ENCODE peak calls at places on chromosomes 1 and 21, in ten cellular contexts. O is fibroblast of lung, S is transverse colon, V is ovary, L is HCT116, K is SK-N-SH, X is endothelial cell of umbilical vein, Z is heart left ventricle, H is HepG2, W is GM06990. B is an unnamed sample. For H3K27me3 and H3K36me3, the result is how much of the 10 kb centered on the place peaks cover.

GRCh38 chr21:26881504-26882228 is 36.5 kb upstream of the ADAMTS1 start:
- DNase-seq in O (peak), S (no peak), V (no peak), L (no peak), K (peak), X (peak), Z (no peak), H (no peak), W (no peak), B (no peak)

GRCh38 chr1:29122662-29122986 is 1.1 kb downstream of the TMEM200B start:
- DNase-seq in O (peak), S (peak), V (peak), L (no peak), K (peak), X (peak), Z (peak), H (no peak), W (no peak), B (peak)

GRCh38 chr1:111290640-111291039 is at the start of gene CHIA:
- DNase-seq in O (peak), S (no peak), V (no peak), L (no peak), K (no peak), X (no peak), Z (peak), H (no peak), W (no peak), B (no peak)

GRCh38 chr21:14825405-14826032 is 239.3 kb downstream of the NRIP1 start:
- DNase-seq in O (no peak), S (no peak), V (no peak), L (no peak), K (no peak), X (no peak), Z (no peak), H (no peak), W (peak), B (no peak)

GRCh38 chr1:48236716-48237470 is 14.4 kb downstream of the SLC5A9 start:
- DNase-seq in O (peak), S (no peak), V (no peak), L (peak), K (peak), X (peak), Z (no peak), H (peak), W (no peak), B (no peak)

GRCh38 chr1:89259283-89259971 is 13.2 kb downstream of the GBP5 start:
- DNase-seq in O (no peak), S (peak), V (no peak), L (no peak), K (no peak), X (no peak), Z (no peak), H (no peak), W (no peak), B (no peak)

GRCh38 chr1:87683557-87683956 is 354.9 kb downstream of the LMO4 start:
- DNase-seq in O (no peak), S (no peak), V (no peak), L (no peak), K (no peak), X (peak), Z (no peak), H (no peak), W (no peak), B (no peak)

GRCh38 chr1:109807822-109808680 is 44.3 kb upstream of the EPS8L3 start:
- DNase-seq in O (peak), S (no peak), V (no peak), L (no peak), K (no peak), X (no peak), Z (no peak), H (no peak), W (no peak), B (no peak)

GRCh38 chr1:93670141-93670540 is 11.5 kb downstream of the BCAR3 start:
- DNase-seq in O (peak), S (no peak), V (peak), L (peak), K (no peak), X (peak), Z (peak), H (no peak), W (no peak), B (no peak)

GRCh38 chr1:6454856-6455751 is 10.9 kb downstream of the TNFRSF25 start:
- DNase-seq in O (peak), S (no peak), V (no peak), L (no peak), K (peak), X (peak), Z (no peak), H (no peak), W (no peak), B (no peak)

GRCh38 chr1:246647113-246647512 is 77.1 kb upstream of the SCCPDH start:
- DNase-seq in O (peak), S (peak), V (no peak), L (no peak), K (peak), X (no peak), Z (peak), H (no peak), W (no peak), B (no peak)

GRCh38 chr1:211336161-211336560 is 9.5 kb downstream of the TRAF5 start:
- DNase-seq in O (no peak), S (peak), V (no peak), L (no peak), K (no peak), X (no peak), Z (no peak), H (no peak), W (no peak), B (no peak)

GRCh38 chr1:8348777-8349472 is 31.0 kb downstream of the SLC45A1 start:
- DNase-seq in O (peak), S (peak), V (peak), L (peak), K (peak), X (peak), Z (no peak), H (peak), W (peak), B (no peak)

GRCh38 chr1:11046270-11046566 is 821 bp downstream of the MASP2 start:
- DNase-seq in O (no peak), S (no peak), V (no peak), L (no peak), K (peak), X (no peak), Z (no peak), H (peak), W (no peak), B (no peak)

GRCh38 chr1:113903496-113904291 is 905 bp downstream of the AP4B1 start:
- DNase-seq in O (no peak), S (no peak), V (no peak), L (no peak), K (peak), X (no peak), Z (no peak), H (no peak), W (peak), B (no peak)

GRCh38 chr1:67679691-67680090 is 5.3 kb upstream of the GADD45A start:
- DNase-seq in O (peak), S (no peak), V (no peak), L (no peak), K (no peak), X (no peak), Z (no peak), H (no peak), W (no peak), B (no peak)

GRCh38 chr21:44618504-44618903 is 6.6 kb downstream of the KRTAP10-8 start:
- DNase-seq in O (peak), S (peak), V (no peak), L (peak), K (no peak), X (peak), Z (peak), H (peak), W (no peak), B (no peak)
- TF ChIP-seq CTCF in O (no peak), S (no peak), V (no peak), L (peak), K (no peak), X (no peak), Z (peak), H (peak), W (peak), B (no peak)

DNA sequence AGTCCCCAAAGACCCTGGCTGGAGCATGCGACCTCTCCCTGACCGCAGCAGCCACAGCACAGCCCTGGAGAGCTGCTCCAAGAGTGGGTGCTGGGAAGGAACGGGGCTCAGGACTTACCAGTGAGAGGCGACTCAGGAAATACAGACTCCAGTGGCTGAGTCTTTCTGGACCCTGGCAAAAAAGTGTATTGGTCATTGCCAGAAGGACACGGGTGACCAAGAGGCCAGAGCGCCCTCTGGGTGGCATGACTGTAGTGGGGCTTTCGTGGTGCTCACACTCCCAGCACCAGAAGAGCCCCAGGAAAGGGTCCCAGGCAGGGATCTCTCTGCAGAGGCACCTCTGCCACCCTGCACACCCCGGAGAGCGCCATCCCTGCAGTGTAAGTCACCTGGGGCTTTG is 8.9 kb upstream of the PRDM16 start:
- DNase-seq in O (no peak), S (no peak), V (no peak), L (no peak), K (no peak), X (no peak), Z (no peak), H (no peak), W (no peak), B (no peak)
- H3K27me3 ChIP-seq in O (under half), S (half or more), V (under half), L (under half), K (under half), X (under half), Z (under half), H (half or more), W (under half), B (under half)

GRCh38 chr1:226633541-226634155 is 85.1 kb downstream of the STUM start:
- DNase-seq in O (no peak), S (no peak), V (no peak), L (no peak), K (no peak), X (no peak), Z (no peak), H (no peak), W (no peak), B (no peak)
- H3K36me3 ChIP-seq in O (under half), S (under half), V (under half), L (under half), K (under half), X (under half), Z (under half), H (under half), W (under half), B (under half)

GRCh38 chr1:156483397-156483796 is 17.2 kb downstream of the MEF2D start:
- DNase-seq in O (no peak), S (no peak), V (no peak), L (no peak), K (no peak), X (no peak), Z (no peak), H (no peak), W (no peak), B (no peak)

GRCh38 chr1:156482276-156482675 is 18.3 kb downstream of the MEF2D start:
- DNase-seq in O (no peak), S (no peak), V (no peak), L (no peak), K (no peak), X (no peak), Z (no peak), H (no peak), W (no peak), B (no peak)

GRCh38 chr1:156485984-156486383 is 14.6 kb downstream of the MEF2D start:
- DNase-seq in O (no peak), S (no peak), V (no peak), L (no peak), K (no peak), X (no peak), Z (no peak), H (no peak), W (no peak), B (no peak)

GRCh38 chr1:156486421-156487344 is 13.9 kb downstream of the MEF2D start:
- DNase-seq in O (no peak), S (no peak), V (no peak), L (no peak), K (peak), X (no peak), Z (no peak), H (no peak), W (no peak), B (no peak)

GRCh38 chr1:156484480-156485058 is 16.0 kb downstream of the MEF2D start:
- DNase-seq in O (no peak), S (no peak), V (no peak), L (no peak), K (no peak), X (no peak), Z (no peak), H (no peak), W (no peak), B (no peak)
- TF ChIP-seq CTCF in O (no peak), S (no peak), V (no peak), L (no peak), K (no peak), X (no peak), Z (no peak), H (no peak), W (no peak), B (no peak)

GRCh38 chr21:45583831-45584509 is 41.7 kb upstream of the SLC19A1 start:
- DNase-seq in O (no peak), S (peak), V (no peak), L (no peak), K (no peak), X (no peak), Z (no peak), H (no peak), W (no peak), B (no peak)
- H3K27me3 ChIP-seq in O (under half), S (under half), V (under half), L (under half), K (under half), X (under half), Z (under half), H (under half), W (under half), B (under half)

GRCh38 chr1:43570784-43571183 is 40.1 kb downstream of the PTPRF start:
- DNase-seq in O (no peak), S (no peak), V (no peak), L (no peak), K (no peak), X (no peak), Z (no peak), H (no peak), W (no peak), B (no peak)
- H3K36me3 ChIP-seq in O (under half), S (under half), V (under half), L (under half), K (under half), X (under half), Z (under half), H (under half), W (under half), B (under half)

GRCh38 chr1:162185299-162185698 is 115.8 kb downstream of the NOS1AP start:
- DNase-seq in O (peak), S (no peak), V (no peak), L (no peak), K (no peak), X (no peak), Z (no peak), H (no peak), W (no peak), B (no peak)
- TF ChIP-seq CTCF in O (no peak), S (no peak), V (no peak), L (no peak), K (no peak), X (no peak), Z (no peak), H (no peak), W (no peak), B (no peak)

GRCh38 chr21:32364801-32365200 is 28.0 kb downstream of the URB1 start:
- DNase-seq in O (no peak), S (no peak), V (no peak), L (no peak), K (no peak), X (no peak), Z (no peak), H (peak), W (no peak), B (no peak)
- H3K27me3 ChIP-seq in O (under half), S (under half), V (under half), L (under half), K (under half), X (under half), Z (under half), H (under half), W (under half), B (under half)

GRCh38 chr1:158093376-158093775 is 87.3 kb upstream of the CD1D start:
- DNase-seq in O (no peak), S (no peak), V (no peak), L (no peak), K (no peak), X (no peak), Z (no peak), H (no peak), W (no peak), B (no peak)

GRCh38 chr1:158094571-158094970 is 86.1 kb upstream of the CD1D start:
- DNase-seq in O (no peak), S (no peak), V (no peak), L (no peak), K (no peak), X (no peak), Z (no peak), H (no peak), W (no peak), B (no peak)

GRCh38 chr1:158089476-158089875 is 91.2 kb upstream of the CD1D start:
- DNase-seq in O (no peak), S (no peak), V (no peak), L (no peak), K (no peak), X (no peak), Z (no peak), H (no peak), W (no peak), B (no peak)

GRCh38 chr1:158087320-158087927 is 93.3 kb upstream of the CD1D start:
- DNase-seq in O (peak), S (peak), V (peak), L (peak), K (peak), X (peak), Z (peak), H (peak), W (no peak), B (no peak)

DNA sequence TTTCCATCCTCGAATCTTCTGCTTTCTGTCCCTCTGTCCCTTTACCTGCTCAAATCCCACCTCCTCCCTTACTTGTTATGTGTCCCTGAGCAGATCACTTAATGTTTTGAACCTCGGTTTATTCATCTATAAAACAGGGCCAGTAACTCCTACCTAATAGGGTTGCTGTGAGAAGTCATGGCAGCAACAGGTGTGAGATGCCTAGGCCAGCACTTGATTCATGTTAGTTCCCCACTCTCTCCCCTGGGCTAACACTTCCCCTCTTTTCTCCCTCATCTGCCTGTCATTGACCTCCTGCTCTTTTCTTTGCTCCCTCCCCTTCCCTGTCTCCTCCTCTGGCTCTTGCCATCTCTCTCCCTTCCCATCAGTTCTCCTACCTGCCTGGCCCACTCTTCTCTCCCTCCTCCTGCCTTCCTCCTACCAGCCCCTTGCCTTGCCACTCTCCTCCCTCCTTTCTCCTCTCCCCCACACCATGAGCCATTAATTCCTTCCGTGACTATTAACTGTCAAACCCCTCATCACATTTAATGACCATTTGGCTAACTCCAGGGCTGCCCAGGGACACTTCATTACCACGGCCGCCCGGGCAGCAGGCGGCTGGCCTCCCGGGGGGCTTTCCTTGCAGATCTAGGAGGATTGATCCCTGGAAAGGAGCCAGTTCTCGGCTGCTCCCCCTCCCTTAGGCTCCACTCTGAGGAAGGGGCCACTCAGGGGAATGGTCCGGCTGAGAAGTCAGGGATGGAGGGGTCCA is 90.6 kb upstream of the CD1D start:
- DNase-seq in O (no peak), S (no peak), V (no peak), L (no peak), K (no peak), X (no peak), Z (no peak), H (no peak), W (no peak), B (no peak)
- H3K36me3 ChIP-seq in O (under half), S (under half), V (under half), L (under half), K (half or more), X (half or more), Z (under half), H (under half), W (under half), B (half or more)

B was measured in BJ.